ENCODE peak calls at places on chromosomes 11 and 22, in seven cellular contexts. H is HCT116, V is H1, C is SK-N-SH, I is GM12878, K is K562, J is HepG2. G is an unnamed sample.

GRCh38 chr11:3105791-3106735 is 48.8 kb upstream of the CARS1 start:
- DNase-seq in H (no peak), J (no peak), K (no peak), V (no peak), C (peak), I (no peak), G (no peak)

GRCh38 chr11:110951041-110951440 is 238.8 kb upstream of the ARHGAP20 start:
- DNase-seq in C (no peak), V (no peak), I (no peak), J (no peak), H (no peak), K (no peak), G (no peak)

GRCh38 chr11:121755191-121755590 is 302.4 kb upstream of the SORL1-AS1 start:
- DNase-seq in V (no peak), K (no peak), H (no peak), J (no peak), C (no peak), I (no peak), G (no peak)

GRCh38 chr11:7019500-7020182 is 505 bp downstream of the ZNF214 start:
- DNase-seq in V (no peak), C (no peak), H (no peak), I (no peak), J (no peak), K (no peak), G (no peak)

GRCh38 chr11:68806931-68807844 is 34.5 kb downstream of the CPT1A start:
- DNase-seq in J (no peak), H (no peak), I (no peak), V (no peak), C (no peak), K (no peak), G (peak)

GRCh38 chr11:118434553-118435232 is 1.6 kb upstream of the KMT2A start:
- DNase-seq in V (no peak), K (peak), C (no peak), J (no peak), H (no peak), I (no peak), G (peak)

GRCh38 chr11:1205121-1205986 is 17.5 kb upstream of the MUC5B start:
- DNase-seq in J (no peak), V (no peak), I (no peak), K (no peak), H (no peak), C (peak), G (no peak)

GRCh38 chr11:48052183-48053040 is 72.1 kb downstream of the PTPRJ start:
- DNase-seq in V (peak), C (no peak), I (no peak), J (no peak), K (no peak), H (peak), G (peak)

GRCh38 chr11:125448136-125448535 is 47.9 kb downstream of the FEZ1 start:
- DNase-seq in J (no peak), K (no peak), C (no peak), I (no peak), H (peak), V (no peak), G (no peak)

GRCh38 chr22:38755155-38755910 is 465 bp downstream of the SUN2 start:
- DNase-seq in V (no peak), C (peak), H (no peak), J (peak), I (no peak), K (peak), G (peak)

GRCh38 chr11:18745251-18745650 is 19.3 kb upstream of the IGSF22 start:
- DNase-seq in C (no peak), K (no peak), V (no peak), H (no peak), J (no peak), I (no peak), G (no peak)

GRCh38 chr22:47210112-47210657 is 447.7 kb downstream of the TBC1D22A start:
- DNase-seq in V (no peak), I (no peak), H (no peak), K (no peak), C (no peak), J (no peak), G (no peak)

GRCh38 chr22:17258015-17258827 is 39.0 kb upstream of the ADA2 start:
- DNase-seq in V (no peak), C (peak), J (no peak), H (no peak), I (peak), K (peak), G (no peak)

GRCh38 chr11:27858901-27859300 is 158.6 kb upstream of the BDNF start:
- DNase-seq in C (no peak), H (no peak), V (no peak), J (no peak), K (no peak), I (no peak), G (no peak)

GRCh38 chr11:35998651-35999050 is 54.8 kb downstream of the LDLRAD3 start:
- DNase-seq in C (no peak), I (no peak), V (no peak), K (no peak), H (no peak), J (no peak), G (no peak)

GRCh38 chr11:95088946-95089619 is 563 bp upstream of the ENDOD1 start:
- DNase-seq in V (no peak), I (no peak), K (no peak), C (no peak), J (no peak), H (no peak), G (no peak)

GRCh38 chr11:120662071-120662611 is 150.6 kb downstream of the GRIK4 start:
- DNase-seq in J (no peak), K (no peak), H (no peak), C (no peak), I (no peak), V (no peak), G (no peak)

GRCh38 chr11:26649884-26650283 is 72.0 kb downstream of the SLC5A12 start:
- DNase-seq in V (no peak), H (peak), I (peak), K (peak), J (peak), C (peak), G (peak)

GRCh38 chr11:14980854-14981253 is 8.7 kb upstream of the CALCA start:
- DNase-seq in V (no peak), C (no peak), J (no peak), K (no peak), H (no peak), I (no peak), G (no peak)

GRCh38 chr11:78406568-78407196 is 10.9 kb downstream of the GAB2 start:
- DNase-seq in V (no peak), J (no peak), C (no peak), K (no peak), I (no peak), H (no peak), G (no peak)

GRCh38 chr11:88544656-88545280 is 207.2 kb upstream of the CTSC start:
- DNase-seq in K (no peak), J (no peak), I (no peak), H (no peak), V (no peak), C (no peak), G (no peak)

GRCh38 chr11:88538088-88538487 is 200.6 kb upstream of the CTSC start:
- DNase-seq in J (no peak), I (no peak), K (no peak), C (no peak), H (no peak), V (no peak), G (no peak)

GRCh38 chr11:88543902-88544655 is 206.5 kb upstream of the CTSC start:
- DNase-seq in V (peak), H (peak), I (peak), K (peak), J (peak), C (peak), G (peak)
- TF ChIP-seq JUND in V (no peak), H (no peak), I (no peak), K (no peak), J (no peak), C (no peak), G (no peak)

DNA sequence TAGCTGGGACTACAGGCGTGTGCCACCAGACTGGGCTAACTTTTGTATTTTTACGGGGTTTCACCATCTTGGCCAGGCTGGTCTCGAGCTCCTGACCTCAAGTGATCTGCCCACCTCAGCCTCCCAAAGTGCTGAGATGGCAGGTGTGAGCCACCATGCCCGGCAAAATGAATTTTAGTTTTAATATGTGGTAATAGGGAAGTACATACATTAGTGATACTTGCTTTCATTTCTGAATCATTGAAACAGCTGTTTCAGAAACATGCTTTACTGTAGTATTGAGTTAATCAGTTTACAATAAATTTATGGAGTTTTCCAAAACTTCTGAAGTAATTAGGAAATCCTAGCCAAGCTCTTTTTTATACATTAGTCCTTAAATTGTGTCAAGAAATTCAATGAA is 15.6 kb downstream of the PCF11 start:
- DNase-seq in J (no peak), I (no peak), K (no peak), C (no peak), V (no peak), H (no peak), G (no peak)
- TF ChIP-seq JUND in J (no peak), I (no peak), K (no peak), C (no peak), V (no peak), H (no peak), G (no peak)

GRCh38 chr22:49814856-49815255 is 12.8 kb downstream of the BRD1 start:
- DNase-seq in H (no peak), V (no peak), K (no peak), C (no peak), J (no peak), I (no peak), G (no peak)
- TF ChIP-seq JUND in H (no peak), V (no peak), K (no peak), C (no peak), J (no peak), I (no peak), G (no peak)

DNA sequence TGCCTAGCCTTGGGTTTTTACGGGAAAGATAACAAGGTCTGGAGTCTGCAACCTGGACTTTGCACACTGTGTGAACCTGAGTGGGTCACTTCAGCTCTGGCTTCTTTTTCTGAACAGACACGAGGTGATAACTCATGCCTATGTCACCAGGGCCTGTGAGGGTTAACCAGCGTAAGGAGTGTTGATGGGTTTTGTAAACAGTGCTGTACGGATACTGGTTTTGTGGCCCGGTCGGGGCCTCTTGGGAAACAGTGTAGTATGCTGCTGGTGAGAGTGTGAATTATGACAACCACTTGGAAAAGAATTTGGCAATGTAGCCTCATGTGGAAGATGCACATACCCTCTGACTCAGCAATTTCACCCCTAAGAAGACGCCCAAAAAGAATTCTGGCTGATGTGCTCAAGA is 266.8 kb downstream of the MN1 start:
- DNase-seq in K (no peak), H (no peak), I (no peak), C (no peak), V (no peak), J (peak), G (no peak)
- TF ChIP-seq JUND in K (no peak), H (no peak), I (no peak), C (no peak), V (no peak), J (no peak), G (no peak)

G was measured in T47D.